ENCODE peak calls at places on chromosomes 16 and 17, in nine cellular contexts. T is activated CD8-positive, alpha-beta T cell treated with anti-CD3 and anti-CD28 coated beads for 36 hours; O is nephron progenitor cell; H is heart right ventricle; K is fibroblast of the aortic adventitia; Y is CD8-positive, alpha-beta T cell; Q is HFFc6; J is astrocyte of the spinal cord; E is tibial artery. P is an unnamed sample.

GRCh38 chr16:1331712-1332617 is 1.5 kb upstream of the BAIAP3 start:
- DNase-seq in T (peak; percentile 73), O (peak; percentile 69), H (peak; percentile 64), K (no peak), Y (peak; percentile 34), Q (peak; percentile 50), J (peak; percentile 36), E (no peak), P (peak; percentile 94)

GRCh38 chr16:81204794-81205680 is 33.5 kb upstream of the BCO1 start:
- DNase-seq in T (peak; percentile 33), O (peak; percentile 29), H (no peak), K (peak; percentile 83), Y (peak; percentile 29), Q (peak; percentile 35), J (peak; percentile 64), E (no peak), P (peak; percentile 75)

GRCh38 chr16:85557083-85557975 is 55.8 kb upstream of the GSE1 start:
- DNase-seq in T (peak; percentile 73), O (no peak), H (no peak), K (peak; percentile 37), Y (no peak), Q (no peak), J (no peak), E (peak; percentile 78), P (peak; percentile 70)

GRCh38 chr17:15092762-15093161 is 172.4 kb downstream of the PMP22 start:
- DNase-seq in T (no peak), O (no peak), H (no peak), K (peak; percentile 11), Y (no peak), Q (peak; percentile 29), J (peak; percentile 35), E (no peak), P (no peak)

GRCh38 chr17:75994802-75995350 is 5.8 kb upstream of the CDK3 start:
- DNase-seq in T (no peak), O (no peak), H (no peak), K (no peak), Y (no peak), Q (no peak), J (no peak), E (no peak), P (no peak)

GRCh38 chr17:76674600-76674999 is 31.0 kb upstream of the ST6GALNAC1 start:
- DNase-seq in T (no peak), O (no peak), H (no peak), K (no peak), Y (no peak), Q (no peak), J (no peak), E (no peak), P (no peak)

GRCh38 chr16:35492225-35492624 is 2032.8 kb downstream of the TP53TG3F start:
- DNase-seq in T (no peak), O (no peak), H (no peak), K (no peak), Y (no peak), Q (no peak), J (no peak), E (no peak), P (no peak)

GRCh38 chr17:59848385-59848668 is 44.4 kb downstream of the TUBD1 start:
- DNase-seq in T (no peak), O (no peak), H (no peak), K (no peak), Y (no peak), Q (no peak), J (no peak), E (peak; percentile 55), P (no peak)

GRCh38 chr16:88781140-88782077 is 3.6 kb downstream of the PIEZO1 start:
- DNase-seq in T (peak; percentile 80), O (no peak), H (peak; percentile 37), K (no peak), Y (no peak), Q (no peak), J (no peak), E (no peak), P (peak; percentile 83)

GRCh38 chr16:87531418-87531817 is 38.6 kb upstream of the ZCCHC14 start:
- DNase-seq in T (no peak), O (no peak), H (no peak), K (no peak), Y (no peak), Q (no peak), J (no peak), E (no peak), P (no peak)

DNA sequence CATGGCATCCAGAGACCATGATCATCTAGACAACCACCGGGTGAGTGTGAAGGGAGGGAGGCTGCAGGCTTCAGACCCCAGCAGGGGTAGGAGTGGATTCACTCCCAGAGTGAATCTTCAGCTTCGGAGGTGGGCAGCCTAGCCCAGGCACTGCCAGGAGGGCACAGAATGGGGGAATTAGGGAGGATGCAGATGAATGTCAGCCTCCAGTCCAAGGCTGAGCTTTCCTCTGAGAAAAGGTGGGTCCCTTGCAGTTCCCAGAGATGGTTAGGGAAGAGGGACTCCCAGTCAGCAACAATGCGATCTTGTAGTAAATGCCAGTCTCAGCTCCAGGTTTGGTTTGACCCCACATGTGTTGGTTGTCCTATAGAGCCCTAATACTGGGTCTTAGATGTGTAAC is 36.7 kb upstream of the POLR3E start:
- DNase-seq in T (no peak), O (no peak), H (no peak), K (no peak), Y (no peak), Q (no peak), J (no peak), E (no peak), P (no peak)
- TF ChIP-seq CTCF in T (no peak), O (no peak), H (no peak), K (no peak), Y (no peak), Q (no peak), J (no peak), E (no peak), P (no peak)

GRCh38 chr17:8324913-8325312 is 14.7 kb upstream of the ODF4 start:
- DNase-seq in T (no peak), O (no peak), H (no peak), K (no peak), Y (no peak), Q (no peak), J (no peak), E (no peak), P (peak; percentile 12)

GRCh38 chr17:8326591-8327583 is 12.8 kb upstream of the ODF4 start:
- DNase-seq in T (peak; percentile 48), O (peak; percentile 56), H (peak; percentile 53), K (peak; percentile 12), Y (no peak), Q (no peak), J (peak; percentile 9), E (no peak), P (peak; percentile 56)

GRCh38 chr17:8322078-8322477 is 12.0 kb downstream of the ARHGEF15 start:
- DNase-seq in T (no peak), O (no peak), H (no peak), K (no peak), Y (no peak), Q (no peak), J (no peak), E (no peak), P (no peak)

GRCh38 chr17:8320990-8321389 is 10.9 kb downstream of the ARHGEF15 start:
- DNase-seq in T (no peak), O (no peak), H (no peak), K (no peak), Y (no peak), Q (no peak), J (no peak), E (no peak), P (no peak)

DNA sequence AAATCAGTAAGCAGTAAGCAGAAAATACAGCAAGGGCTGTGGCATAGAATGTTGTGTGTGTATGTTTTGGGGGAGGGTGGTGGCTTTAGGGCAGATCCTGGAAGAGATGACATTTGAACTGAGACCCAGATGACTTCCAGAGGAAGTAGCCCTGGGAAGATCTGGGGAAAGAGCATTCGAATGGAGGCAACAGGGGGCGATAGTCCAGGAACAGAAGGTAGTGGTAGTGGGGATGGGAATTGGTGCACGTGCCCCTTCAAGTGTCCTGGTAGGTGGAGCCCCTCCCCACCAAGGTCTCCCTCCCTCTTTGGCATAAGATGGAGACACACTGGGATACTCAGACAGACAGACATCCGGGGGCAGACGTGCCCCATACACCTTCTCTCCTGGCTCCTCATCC is 14.1 kb downstream of the ARHGEF15 start:
- DNase-seq in T (no peak), O (no peak), H (no peak), K (no peak), Y (no peak), Q (no peak), J (no peak), E (no peak), P (no peak)
- TF ChIP-seq CTCF in T (no peak), O (no peak), H (no peak), K (no peak), Y (no peak), Q (no peak), J (no peak), E (no peak), P (no peak)

GRCh38 chr17:34071891-34072420 is 183.1 kb upstream of the CCL2 start:
- DNase-seq in T (no peak), O (no peak), H (no peak), K (no peak), Y (no peak), Q (no peak), J (no peak), E (no peak), P (no peak)
- TF ChIP-seq CTCF in T (no peak), O (no peak), H (no peak), K (no peak), Y (no peak), Q (no peak), J (no peak), E (no peak), P (no peak)

DNA sequence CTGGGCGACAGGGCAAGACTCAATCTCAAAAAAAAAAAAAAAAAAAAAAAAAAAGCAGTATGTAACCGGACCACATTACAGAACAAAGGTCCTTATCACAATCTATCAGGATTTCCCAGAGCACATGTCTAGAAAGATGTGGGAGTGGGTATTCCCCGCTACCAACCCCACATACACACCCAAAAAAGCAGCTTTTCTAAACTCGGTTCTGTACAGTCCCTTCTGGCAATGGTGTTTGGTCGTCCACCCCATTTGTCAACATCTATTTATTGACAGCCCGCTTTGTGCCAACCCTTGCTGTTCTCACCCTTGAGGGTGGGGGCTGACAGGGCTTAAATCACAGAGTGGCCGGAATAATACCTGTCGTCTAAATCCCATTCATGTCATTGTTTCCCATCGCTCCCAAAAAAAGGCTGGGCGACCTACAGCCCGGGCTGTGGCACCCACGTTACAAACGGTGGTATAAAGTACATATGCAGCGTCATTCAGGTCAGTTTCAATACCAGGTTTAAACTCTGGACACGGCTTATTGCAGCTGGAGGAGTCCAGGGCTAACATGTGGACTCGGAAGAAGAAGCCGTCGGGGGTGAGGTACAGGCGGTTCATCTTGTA is 3.6 kb downstream of the C17orf58 start:
- DNase-seq in T (no peak), O (no peak), H (no peak), K (peak; percentile 4), Y (no peak), Q (no peak), J (no peak), E (no peak), P (peak; percentile 27)
- TF ChIP-seq CTCF in T (no peak), O (no peak), H (no peak), K (no peak), Y (no peak), Q (no peak), J (no peak), E (no peak), P (no peak)

P was measured in GM13977.